ENCODE peak calls at places on chromosomes 2 and 18, in five cellular contexts. O is activated gamma-delta T cell treated with anti-CD3 and anti-CD28 coated beads, Interleukin-2, amount 50 U/mL, for 16 hours; W is A549; C is glutamatergic neuron; A is amygdala. V is an unnamed sample.

GRCh38 chr18:3248670-3249359 is 1.2 kb downstream of the MYL12A start:
- DNase-seq in W (no peak), O (no peak), A (no peak), C (no peak), V (peak)

GRCh38 chr2:18546586-18546985 is 13.9 kb downstream of the RDH14 start:
- DNase-seq in C (no peak), W (no peak), A (no peak), O (no peak), V (peak)

GRCh38 chr2:23495661-23496114 is 110.7 kb downstream of the KLHL29 start:
- DNase-seq in A (no peak), C (no peak), O (no peak), W (no peak), V (no peak)

GRCh38 chr2:85502720-85503119 is 36.2 kb upstream of the MAT2A start:
- DNase-seq in A (no peak), O (no peak), C (no peak), W (no peak), V (no peak)

GRCh38 chr2:18171191-18172139 is 293.0 kb downstream of the KCNS3 start:
- DNase-seq in W (no peak), A (no peak), O (no peak), C (no peak), V (peak)

GRCh38 chr2:234512884-234513669 is 16.2 kb upstream of the ARL4C start:
- DNase-seq in O (no peak), A (no peak), C (peak), W (no peak), V (no peak)

GRCh38 chr18:11305507-11305906 is 156.1 kb upstream of the PIEZO2 start:
- DNase-seq in O (no peak), W (no peak), C (no peak), A (no peak), V (no peak)

GRCh38 chr18:45004531-45004930 is 323.8 kb downstream of the SETBP1 start:
- DNase-seq in A (no peak), W (no peak), C (no peak), O (no peak), V (no peak)

GRCh38 chr2:62785810-62786593 is 80.5 kb downstream of the EHBP1 start:
- DNase-seq in O (no peak), A (no peak), W (no peak), C (no peak), V (no peak)

GRCh38 chr2:222960126-222960525 is 91.9 kb upstream of the KCNE4 start:
- DNase-seq in C (no peak), O (no peak), A (no peak), W (no peak), V (no peak)

GRCh38 chr18:28581503-28582169 is 404.7 kb upstream of the CDH2 start:
- DNase-seq in A (no peak), W (no peak), C (no peak), O (no peak), V (no peak)

GRCh38 chr18:23515911-23516546 is 12.7 kb downstream of the RMC1 start:
- DNase-seq in A (peak), W (peak), O (peak), C (peak), V (peak)

GRCh38 chr2:148866091-148866490 is 8.9 kb upstream of the KIF5C start:
- DNase-seq in A (no peak), O (no peak), C (no peak), W (no peak), V (no peak)

GRCh38 chr2:85851253-85851955 is 37.4 kb downstream of the ST3GAL5 start:
- DNase-seq in W (no peak), O (no peak), A (no peak), C (no peak), V (no peak)

GRCh38 chr18:62678847-62679535 is 36.4 kb upstream of the PHLPP1 start:
- DNase-seq in A (no peak), W (no peak), O (no peak), C (no peak), V (no peak)

GRCh38 chr2:182521453-182522427 is 94.9 kb upstream of the PDE1A start:
- DNase-seq in A (no peak), O (no peak), W (no peak), C (no peak), V (no peak)

GRCh38 chr2:133791191-133791590 is 222.9 kb upstream of the NCKAP5 start:
- DNase-seq in O (no peak), A (no peak), W (no peak), C (no peak), V (peak)

V was measured in A673.